ENCODE peak calls at places on chromosomes 6 and 20, in four cellular contexts. D is iris pigment epithelial cell, M is amniotic stem cell, K is GDM1. Z is an unnamed sample.

GRCh38 chr6:91181416-91181815 is 594.5 kb upstream of the MAP3K7 start:
- DNase-seq in D (no peak), M (no peak), K (no peak), Z (no peak)

GRCh38 chr20:14232650-14233049 is 104.8 kb downstream of the FLRT3 start:
- DNase-seq in D (no peak), M (no peak), K (no peak), Z (no peak)

GRCh38 chr20:4946585-4947378 is 54.5 kb downstream of the SLC23A2 start:
- DNase-seq in D (no peak), M (no peak), K (no peak), Z (no peak)

GRCh38 chr6:3209114-3210023 is 18.1 kb downstream of the TUBB2B start:
- DNase-seq in D (peak), M (peak), K (no peak), Z (peak)

GRCh38 chr20:13855613-13856012 is 70.8 kb downstream of the NDUFAF5 start:
- DNase-seq in D (no peak), M (no peak), K (no peak), Z (no peak)

GRCh38 chr20:8853805-8854338 is 215.0 kb upstream of the PLCB4 start:
- DNase-seq in D (peak), M (peak), K (peak), Z (peak)

GRCh38 chr6:26217714-26218075 is 130.5 kb downstream of the HFE start:
- DNase-seq in D (peak), M (no peak), K (no peak), Z (no peak)

GRCh38 chr6:53263915-53264314 is 84.8 kb downstream of the ELOVL5 start:
- DNase-seq in D (peak), M (no peak), K (no peak), Z (no peak)

GRCh38 chr6:12233693-12234551 is 56.2 kb upstream of the EDN1 start:
- DNase-seq in D (peak), M (peak), K (peak), Z (peak)

GRCh38 chr20:17735206-17735804 is 35.5 kb downstream of the BANF2 start:
- DNase-seq in D (peak), M (no peak), K (no peak), Z (peak)

GRCh38 chr6:44052419-44053011 is 74.7 kb downstream of the MRPL14 start:
- DNase-seq in D (peak), M (no peak), K (no peak), Z (peak)

GRCh38 chr20:46348972-46349741 is 40.9 kb upstream of the CDH22 start:
- DNase-seq in D (peak), M (no peak), K (peak), Z (no peak)

GRCh38 chr6:36120979-36121706 is 9.2 kb upstream of the MAPK13 start:
- DNase-seq in D (peak), M (no peak), K (no peak), Z (no peak)

GRCh38 chr6:130362128-130362527 is 3.7 kb upstream of the TMEM200A start:
- DNase-seq in D (no peak), M (no peak), K (no peak), Z (no peak)

GRCh38 chr6:167968091-167968490 is 29.4 kb upstream of the KIF25 start:
- DNase-seq in D (no peak), M (no peak), K (no peak), Z (no peak)

GRCh38 chr20:59583428-59584277 is 20.7 kb upstream of the PHACTR3 start:
- DNase-seq in D (no peak), M (no peak), K (no peak), Z (no peak)

GRCh38 chr6:87154641-87155271 is 609 bp upstream of the ZNF292 start:
- DNase-seq in D (peak), M (peak), K (peak), Z (peak)

GRCh38 chr6:1062786-1063545 is 248.9 kb upstream of the FOXQ1 start:
- DNase-seq in D (no peak), M (no peak), K (no peak), Z (no peak)

GRCh38 chr6:52995913-52996685 is 1.0 kb upstream of the GSTA4 start:
- DNase-seq in D (peak), M (no peak), K (no peak), Z (peak)

GRCh38 chr20:45857836-45858250 is 429 bp downstream of the ZSWIM3 start:
- DNase-seq in D (peak), M (no peak), K (peak), Z (no peak)